ENCODE peak calls at places on chromosomes 7 and 10, in four cellular contexts. W is CD8-positive, alpha-beta T cell; V is neuronal stem cell; X is heart left ventricle. Q is an unnamed sample.

GRCh38 chr7:97174308-97174707 is 56.8 kb downstream of the SDHAF3 start:
- DNase-seq in W (no peak), V (no peak), X (no peak), Q (no peak)

GRCh38 chr10:132401396-132402168 is 4.6 kb downstream of the PWWP2B start:
- DNase-seq in W (no peak), V (no peak), X (peak; percentile 26), Q (no peak)

GRCh38 chr7:17713584-17713983 is 226.7 kb downstream of the SNX13 start:
- DNase-seq in W (no peak), V (no peak), X (no peak), Q (no peak)

GRCh38 chr7:16080131-16080530 is 341.2 kb downstream of the CRPPA start:
- DNase-seq in W (no peak), V (no peak), X (no peak), Q (peak; percentile 48)

GRCh38 chr7:380226-380550 is 90.2 kb downstream of the FOXL3 start:
- DNase-seq in W (no peak), V (peak; percentile 46), X (no peak), Q (no peak)

GRCh38 chr7:50499092-50499491 is 48.9 kb upstream of the FIGNL1 start:
- DNase-seq in W (no peak), V (no peak), X (no peak), Q (no peak)

GRCh38 chr10:26914898-26915297 is 54.1 kb upstream of the ABI1 start:
- DNase-seq in W (no peak), V (no peak), X (no peak), Q (no peak)

GRCh38 chr7:35848728-35849127 is 47.9 kb downstream of the SEPTIN7 start:
- DNase-seq in W (no peak), V (no peak), X (no peak), Q (no peak)

GRCh38 chr7:151117565-151117964 is 31.3 kb downstream of the AGAP3 start:
- DNase-seq in W (peak; percentile 29), V (no peak), X (no peak), Q (no peak)

DNA sequence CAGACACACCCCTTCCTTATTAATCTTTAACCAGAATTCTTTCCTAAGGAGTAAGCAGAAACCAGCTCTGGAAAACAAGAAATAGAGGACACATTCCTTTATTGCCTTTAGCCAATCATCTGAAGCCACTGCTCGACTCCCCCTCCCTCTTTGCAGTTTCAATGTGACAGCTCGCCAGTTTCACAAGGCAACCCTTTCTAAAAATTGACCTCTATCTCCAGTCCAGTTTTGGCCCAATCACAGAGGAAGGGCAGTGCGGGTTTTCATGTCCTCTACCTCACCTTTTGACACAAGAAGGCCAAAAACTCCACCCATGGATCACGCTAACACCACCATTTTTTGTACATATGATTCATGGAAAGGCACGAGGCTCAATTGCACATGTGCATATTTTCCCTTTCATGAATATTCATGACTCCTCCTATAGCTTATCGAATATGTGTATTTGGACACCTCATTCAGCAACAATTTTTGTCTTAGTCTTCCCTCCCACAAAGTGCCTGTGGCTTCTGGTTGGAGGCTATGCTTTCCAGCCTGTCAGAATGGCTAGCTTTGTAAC is 24.3 kb downstream of the IFIT3 start:
- DNase-seq in W (no peak), V (no peak), X (peak; percentile 52), Q (peak; percentile 74)
- H3K4me1 ChIP-seq in W (no peaks in the 10 kb centered on the region), V (peaks cover 18% of the 10 kb centered on the region), X (peaks cover 54% of the 10 kb centered on the region), Q (peaks cover 6% of the 10 kb centered on the region)

DNA sequence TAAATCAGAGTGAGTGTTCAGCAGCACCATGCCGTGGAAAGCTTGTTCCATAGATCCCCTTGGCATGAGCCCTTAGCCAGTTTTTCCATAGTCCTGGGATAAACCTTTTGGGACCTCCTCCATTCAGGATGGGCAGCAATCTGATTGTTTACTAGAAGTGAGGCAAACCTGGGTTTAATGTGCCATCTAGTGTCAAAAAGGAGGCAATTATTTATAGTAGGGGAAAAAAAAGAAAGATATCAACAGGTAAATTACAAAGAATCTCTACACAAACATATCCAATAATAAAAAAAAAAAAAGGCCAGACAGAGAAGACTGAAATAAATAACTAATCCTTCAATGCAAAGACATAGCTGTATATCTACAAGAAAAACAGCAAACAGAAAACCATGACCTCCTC is 229.0 kb upstream of the STK17A start:
- DNase-seq in W (no peak), V (no peak), X (no peak), Q (no peak)
- H3K9me3 ChIP-seq in W (no peaks in the 10 kb centered on the region), V (peaks cover 10% of the 10 kb centered on the region), X (no peaks in the 10 kb centered on the region), Q (peaks cover 2% of the 10 kb centered on the region)

GRCh38 chr10:75395171-75395954 is 6.2 kb downstream of the ZNF503 start:
- DNase-seq in W (no peak), V (peak; percentile 73), X (peak; percentile 63), Q (peak; percentile 26)

GRCh38 chr10:75398238-75398629 is 3.3 kb downstream of the ZNF503 start:
- DNase-seq in W (no peak), V (no peak), X (no peak), Q (peak; percentile 28)

GRCh38 chr10:75397571-75397921 is 4.0 kb downstream of the ZNF503 start:
- DNase-seq in W (no peak), V (peak; percentile 20), X (peak; percentile 39), Q (peak; percentile 47)

GRCh38 chr10:75395955-75396860 is 5.4 kb downstream of the ZNF503 start:
- DNase-seq in W (no peak), V (peak; percentile 38), X (peak; percentile 61), Q (peak; percentile 56)

GRCh38 chr10:75396861-75397570 is 4.5 kb downstream of the ZNF503 start:
- DNase-seq in W (no peak), V (peak; percentile 38), X (peak; percentile 46), Q (no peak)
- H3K4me3 ChIP-seq in W (no peak overlapping the region), V (peak overlapping the region; percentile 69), X (peak overlapping the region; percentile 87), Q (peak overlapping the region; percentile 97)

GRCh38 chr10:125846894-125847293 is 23.5 kb downstream of the BCCIP start:
- DNase-seq in W (no peak), V (no peak), X (no peak), Q (no peak)

GRCh38 chr10:125848857-125849256 is 25.5 kb downstream of the BCCIP start:
- DNase-seq in W (no peak), V (no peak), X (no peak), Q (no peak)

GRCh38 chr10:125848371-125848770 is 25.0 kb downstream of the BCCIP start:
- DNase-seq in W (no peak), V (no peak), X (no peak), Q (no peak)

GRCh38 chr10:125850766-125851731 is 27.7 kb downstream of the BCCIP start:
- DNase-seq in W (no peak), V (no peak), X (no peak), Q (no peak)

GRCh38 chr10:125849448-125849847 is 26.1 kb downstream of the BCCIP start:
- DNase-seq in W (no peak), V (no peak), X (no peak), Q (no peak)
- H3K4me1 ChIP-seq in W (no peaks in the 10 kb centered on the region), V (no peaks in the 10 kb centered on the region), X (peaks cover 23% of the 10 kb centered on the region), Q (no peaks in the 10 kb centered on the region)